ENCODE peak calls at places on chromosomes 5 and 9, in nine cellular contexts. P, T, R, Q, B, K, L, Z and F are unnamed samples.

GRCh38 chr5:113520429-113520828 is 6.9 kb downstream of the YTHDC2 start:
- DNase-seq in P (peak; percentile 56), T (no peak), R (no peak), Q (peak; percentile 80), B (no peak), K (no peak), L (no peak), Z (no peak), F (peak; percentile 57)

GRCh38 chr5:174306345-174307030 is 261.0 kb downstream of the NSG2 start:
- DNase-seq in P (no peak), T (no peak), R (no peak), Q (no peak), B (no peak), K (no peak), L (no peak), Z (no peak), F (no peak)

GRCh38 chr5:35198096-35198495 is 32.2 kb downstream of the PRLR start:
- DNase-seq in P (peak; percentile 88), T (peak; percentile 89), R (no peak), Q (peak; percentile 85), B (peak; percentile 67), K (peak; percentile 78), L (no peak), Z (no peak), F (no peak)

GRCh38 chr9:20357207-20357503 is 265.1 kb downstream of the MLLT3 start:
- DNase-seq in P (no peak), T (no peak), R (no peak), Q (no peak), B (no peak), K (no peak), L (no peak), Z (no peak), F (no peak)

GRCh38 chr5:134070979-134071849 is 43.3 kb upstream of the TCF7 start:
- DNase-seq in P (no peak), T (no peak), R (peak; percentile 50), Q (no peak), B (no peak), K (no peak), L (no peak), Z (peak; percentile 69), F (peak; percentile 69)

GRCh38 chr9:131732636-131733340 is 7.1 kb downstream of the RAPGEF1 start:
- DNase-seq in P (no peak), T (no peak), R (no peak), Q (no peak), B (no peak), K (no peak), L (peak; percentile 92), Z (no peak), F (peak; percentile 71)

GRCh38 chr5:177310757-177311173 is 933 bp downstream of the MXD3 start:
- DNase-seq in P (no peak), T (peak; percentile 86), R (peak; percentile 46), Q (no peak), B (peak; percentile 37), K (peak; percentile 54), L (peak; percentile 89), Z (no peak), F (peak; percentile 47)

GRCh38 chr5:95631991-95632675 is 12.2 kb downstream of the GPR150 start:
- DNase-seq in P (peak; percentile 63), T (no peak), R (no peak), Q (peak; percentile 73), B (peak; percentile 60), K (no peak), L (peak; percentile 68), Z (no peak), F (peak; percentile 87)

GRCh38 chr5:34563951-34564705 is 92.0 kb upstream of the RAI14 start:
- DNase-seq in P (peak; percentile 71), T (no peak), R (no peak), Q (peak; percentile 94), B (peak; percentile 16), K (no peak), L (no peak), Z (no peak), F (no peak)

DNA sequence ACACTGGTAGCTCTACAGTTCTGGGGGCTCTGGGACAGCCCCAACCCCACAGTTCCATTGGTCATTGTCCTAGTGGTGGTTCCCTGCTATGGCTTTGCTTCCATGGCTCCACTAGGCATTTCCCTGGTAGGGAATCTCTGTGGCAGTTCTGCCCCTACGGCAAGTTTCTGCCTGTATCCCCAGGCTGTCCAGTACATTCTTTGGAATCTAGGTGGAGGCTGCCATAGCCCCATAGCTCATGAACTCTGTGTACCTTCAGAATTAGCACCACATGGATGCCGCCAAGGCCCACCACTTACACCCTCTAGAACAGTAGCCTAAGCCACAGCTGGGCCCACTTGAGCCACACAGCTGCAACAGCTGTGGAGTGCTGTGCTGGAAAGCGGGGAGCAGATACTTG is 3.3 kb upstream of the GOLM1 start:
- DNase-seq in P (no peak), T (peak; percentile 79), R (no peak), Q (no peak), B (no peak), K (no peak), L (no peak), Z (no peak), F (no peak)
- TF ChIP-seq CTCF in P (no peak), T (no peak), R (no peak), Q (no peak), B (no peak), K (no peak), L (no peak), Z (no peak), F (no peak)

GRCh38 chr5:72108200-72109050 is 1.1 kb downstream of the MAP1B start:
- DNase-seq in P (peak; percentile 62), T (peak; percentile 95), R (peak; percentile 64), Q (peak; percentile 61), B (peak; percentile 55), K (peak; percentile 87), L (no peak), Z (peak; percentile 85), F (peak; percentile 14)

GRCh38 chr5:72110401-72111013 is 3.2 kb downstream of the MAP1B start:
- DNase-seq in P (no peak), T (no peak), R (no peak), Q (no peak), B (no peak), K (peak; percentile 68), L (no peak), Z (no peak), F (no peak)

GRCh38 chr5:72109051-72109411 is 1.8 kb downstream of the MAP1B start:
- DNase-seq in P (no peak), T (no peak), R (no peak), Q (no peak), B (no peak), K (no peak), L (no peak), Z (no peak), F (no peak)

GRCh38 chr5:72107874-72108199 is 562 bp downstream of the MAP1B start:
- DNase-seq in P (no peak), T (no peak), R (peak; percentile 43), Q (peak; percentile 28), B (no peak), K (peak; percentile 54), L (no peak), Z (peak; percentile 38), F (peak; percentile 23)

DNA sequence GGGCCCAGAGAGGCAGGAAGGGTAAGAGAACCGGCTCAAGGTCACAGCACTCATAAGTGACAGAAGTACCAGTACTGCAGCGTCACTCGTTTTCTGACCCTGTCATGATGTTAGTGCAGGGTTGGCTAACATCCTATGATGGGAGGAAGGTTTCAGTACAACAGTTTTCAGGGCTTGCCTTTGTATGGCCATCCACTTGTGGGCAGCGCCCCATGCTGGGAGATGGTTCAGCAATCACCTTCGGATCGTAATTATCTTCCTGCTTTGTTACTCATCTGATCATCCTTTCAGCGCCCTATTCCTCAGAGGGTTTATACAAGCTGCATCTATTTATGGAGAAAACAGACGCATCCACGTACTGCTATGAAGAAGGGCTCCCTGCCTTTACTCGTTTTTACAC is 2.4 kb downstream of the MAP1B start:
- DNase-seq in P (no peak), T (no peak), R (no peak), Q (peak; percentile 32), B (no peak), K (no peak), L (no peak), Z (no peak), F (no peak)
- TF ChIP-seq CTCF in P (no peak), T (no peak), R (no peak), Q (peak; percentile 1), B (no peak), K (no peak), L (no peak), Z (no peak), F (no peak)

GRCh38 chr9:97502984-97503861 is 1.8 kb downstream of the TMOD1 start:
- DNase-seq in P (no peak), T (no peak), R (no peak), Q (no peak), B (no peak), K (no peak), L (no peak), Z (peak; percentile 28), F (no peak)
- TF ChIP-seq CTCF in P (no peak), T (no peak), R (no peak), Q (no peak), B (no peak), K (no peak), L (no peak), Z (no peak), F (no peak)

DNA sequence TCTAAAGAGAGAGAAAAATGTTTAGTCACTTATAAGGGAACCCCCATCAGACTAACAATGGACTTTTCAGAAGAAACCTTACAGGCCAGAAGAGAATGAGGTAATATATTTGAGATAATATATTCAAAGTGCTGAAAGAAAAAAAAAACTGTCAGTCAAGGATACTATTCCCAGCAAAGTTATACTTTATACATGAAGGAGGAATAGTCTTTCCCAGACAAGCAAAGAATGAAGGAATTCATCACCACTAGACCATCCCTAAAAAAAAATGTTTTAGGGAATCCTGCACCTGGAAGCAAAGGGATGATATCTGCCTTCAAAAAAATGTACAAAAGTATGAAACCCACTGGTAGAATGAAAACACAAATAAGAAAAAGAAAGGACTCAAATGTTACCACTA is 37.5 kb upstream of the SH3TC2 start:
- DNase-seq in P (no peak), T (no peak), R (no peak), Q (no peak), B (no peak), K (no peak), L (no peak), Z (no peak), F (no peak)
- TF ChIP-seq CTCF in P (no peak), T (no peak), R (no peak), Q (no peak), B (no peak), K (no peak), L (no peak), Z (no peak), F (no peak)

DNA sequence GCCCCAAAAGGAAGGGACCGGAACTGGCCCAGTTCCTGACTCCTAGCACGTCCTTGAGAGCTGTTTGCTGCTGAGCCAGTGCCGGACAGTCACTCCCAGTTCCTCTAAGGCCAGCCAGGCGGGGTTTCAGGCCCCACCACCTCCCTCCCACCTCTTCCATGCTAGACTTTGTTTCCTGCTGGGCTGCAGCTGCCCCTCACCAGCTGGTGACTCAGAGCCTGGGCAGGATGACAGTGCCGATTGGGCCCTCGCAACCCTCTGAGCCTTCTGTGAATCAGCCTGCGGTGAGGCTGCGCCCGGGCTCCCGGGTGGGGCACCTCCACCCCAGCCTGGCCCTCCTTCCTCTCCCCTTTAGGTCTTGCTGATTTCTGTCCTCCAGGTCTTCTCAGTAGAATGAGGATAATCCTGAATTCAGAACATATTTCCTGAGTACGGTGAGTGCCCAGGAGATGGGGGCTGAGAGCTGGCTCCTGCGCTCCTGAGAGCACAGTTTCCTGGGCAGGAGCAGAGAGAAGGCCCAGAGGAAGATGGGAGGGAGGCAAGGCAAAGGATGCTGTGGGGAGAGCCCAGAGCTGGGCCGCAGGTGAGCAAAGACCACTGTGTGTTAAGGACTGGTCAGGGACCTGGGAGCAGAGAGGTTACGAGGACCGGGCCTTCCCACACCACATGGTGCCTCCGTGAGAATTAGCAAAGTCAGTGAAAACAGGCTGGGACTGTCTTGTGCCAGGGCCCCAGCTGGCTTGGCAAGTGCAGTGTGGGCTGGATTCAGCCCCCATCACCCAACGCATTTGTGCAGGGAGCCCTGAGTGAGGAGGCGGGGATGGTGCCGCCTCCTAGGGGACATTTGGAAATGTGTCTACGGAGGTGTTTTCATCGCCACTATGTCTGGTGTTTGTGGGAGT is 32.9 kb upstream of the STXBP1 start:
- DNase-seq in P (peak; percentile 99), T (peak; percentile 98), R (peak; percentile 88), Q (peak; percentile 97), B (peak; percentile 96), K (peak; percentile 91), L (no peak), Z (peak; percentile 50), F (peak; percentile 92)
- TF ChIP-seq CTCF in P (peak; percentile 42), T (no peak), R (no peak), Q (peak; percentile 36), B (peak; percentile 51), K (peak; percentile 5), L (no peak), Z (no peak), F (no peak)